ENCODE peak calls at places on chromosomes 7 and 10, in six cellular contexts. One of them, this sample, is unnamed.

GRCh38 chr7:139496528-139496927 is 13.1 kb upstream of the KLRG2 start:
- DNase-seq in hippocampal formation: no peak
- DNase-seq in chondrocyte: no peak
- DNase-seq in fibroblast of the aortic adventitia: no peak
- DNase-seq in LHCN-M2: no peak
- DNase-seq in OCI-LY7: no peak
- DNase-seq in this sample: no peak

GRCh38 chr10:3774814-3775670 is 10.0 kb downstream of the KLF6 start:
- DNase-seq in hippocampal formation: no peak
- DNase-seq in chondrocyte: no peak
- DNase-seq in fibroblast of the aortic adventitia: peak
- DNase-seq in LHCN-M2: peak
- DNase-seq in OCI-LY7: no peak
- DNase-seq in this sample: peak

GRCh38 chr7:112042631-112043030 is 163.6 kb downstream of the DOCK4 start:
- DNase-seq in hippocampal formation: no peak
- DNase-seq in chondrocyte: no peak
- DNase-seq in fibroblast of the aortic adventitia: no peak
- DNase-seq in LHCN-M2: no peak
- DNase-seq in OCI-LY7: no peak
- DNase-seq in this sample: no peak

GRCh38 chr7:149811221-149811620 is 27.0 kb upstream of the ZNF862 start:
- DNase-seq in hippocampal formation: no peak
- DNase-seq in chondrocyte: no peak
- DNase-seq in fibroblast of the aortic adventitia: no peak
- DNase-seq in LHCN-M2: no peak
- DNase-seq in OCI-LY7: peak
- DNase-seq in this sample: no peak

GRCh38 chr7:99141756-99142726 is 1.9 kb downstream of the SMURF1 start:
- DNase-seq in hippocampal formation: no peak
- DNase-seq in chondrocyte: no peak
- DNase-seq in fibroblast of the aortic adventitia: peak
- DNase-seq in LHCN-M2: peak
- DNase-seq in OCI-LY7: peak
- DNase-seq in this sample: peak

GRCh38 chr10:77653210-77653609 is 15.6 kb upstream of the KCNMA1 start:
- DNase-seq in hippocampal formation: no peak
- DNase-seq in chondrocyte: no peak
- DNase-seq in fibroblast of the aortic adventitia: no peak
- DNase-seq in LHCN-M2: no peak
- DNase-seq in OCI-LY7: no peak
- DNase-seq in this sample: no peak

GRCh38 chr7:85821926-85822325 is 635.1 kb upstream of the SEMA3D start:
- DNase-seq in hippocampal formation: no peak
- DNase-seq in chondrocyte: no peak
- DNase-seq in fibroblast of the aortic adventitia: no peak
- DNase-seq in LHCN-M2: no peak
- DNase-seq in OCI-LY7: no peak
- DNase-seq in this sample: no peak

GRCh38 chr10:91474009-91474408 is 63.9 kb downstream of the HECTD2 start:
- DNase-seq in hippocampal formation: no peak
- DNase-seq in chondrocyte: no peak
- DNase-seq in fibroblast of the aortic adventitia: no peak
- DNase-seq in LHCN-M2: no peak
- DNase-seq in OCI-LY7: no peak
- DNase-seq in this sample: no peak

GRCh38 chr7:80279760-80280159 is 145.1 kb downstream of the GNAI1 start:
- DNase-seq in hippocampal formation: no peak
- DNase-seq in chondrocyte: no peak
- DNase-seq in fibroblast of the aortic adventitia: no peak
- DNase-seq in LHCN-M2: no peak
- DNase-seq in OCI-LY7: no peak
- DNase-seq in this sample: peak

This sample was measured in myocyte.